ENCODE peak calls at places on chromosomes 12 and 14, in four cellular contexts. Z is posterior cingulate gyrus, E is body of pancreas, F is GM23338. W is an unnamed sample.

GRCh38 chr12:26282339-26282945 is 87.1 kb downstream of the SSPN start:
- DNase-seq in Z (no peak), E (no peak), F (no peak), W (no peak)

GRCh38 chr12:31989987-31990386 is 30.8 kb downstream of the RESF1 start:
- DNase-seq in Z (no peak), E (no peak), F (no peak), W (no peak)

GRCh38 chr12:67241482-67241881 is 27.7 kb upstream of the CAND1 start:
- DNase-seq in Z (no peak), E (no peak), F (no peak), W (no peak)

GRCh38 chr12:71865166-71865713 is 25.7 kb downstream of the TBC1D15 start:
- DNase-seq in Z (no peak), E (no peak), F (no peak), W (no peak)

GRCh38 chr12:96401061-96401871 is 1.0 kb upstream of the CDK17 start:
- DNase-seq in Z (no peak), E (peak), F (peak), W (peak)

GRCh38 chr14:38208825-38209562 is 1.3 kb downstream of the SSTR1 start:
- DNase-seq in Z (peak), E (peak), F (peak), W (peak)

GRCh38 chr12:27619308-27619707 is 76.9 kb upstream of the REP15 start:
- DNase-seq in Z (no peak), E (no peak), F (no peak), W (no peak)

GRCh38 chr12:105226219-105226618 is 9.8 kb downstream of the APPL2 start:
- DNase-seq in Z (peak), E (peak), F (peak), W (no peak)

GRCh38 chr14:103628221-103628683 is 759 bp upstream of the KLC1 start:
- DNase-seq in Z (peak), E (peak), F (peak), W (peak)

GRCh38 chr12:124436366-124436765 is 131.0 kb downstream of the NCOR2 start:
- DNase-seq in Z (no peak), E (no peak), F (no peak), W (peak)

GRCh38 chr12:74906224-74906623 is 303.4 kb downstream of the KCNC2 start:
- DNase-seq in Z (no peak), E (no peak), F (peak), W (no peak)

GRCh38 chr12:13211859-13212664 is 15.5 kb downstream of the EMP1 start:
- DNase-seq in Z (peak), E (peak), F (peak), W (peak)

GRCh38 chr14:94850332-94851211 is 80.7 kb upstream of the GSC start:
- DNase-seq in Z (no peak), E (peak), F (no peak), W (no peak)

GRCh38 chr12:11779286-11779685 is 129.8 kb downstream of the ETV6 start:
- DNase-seq in Z (no peak), E (no peak), F (no peak), W (no peak)

GRCh38 chr12:109588461-109589239 is 15.1 kb downstream of the MVK start:
- DNase-seq in Z (peak), E (no peak), F (no peak), W (no peak)

GRCh38 chr14:32711103-32711680 is 227.5 kb upstream of the NPAS3 start:
- DNase-seq in Z (peak), E (peak), F (peak), W (peak)

GRCh38 chr14:70186826-70187483 is 1.8 kb downstream of the SLC8A3 start:
- DNase-seq in Z (peak), E (peak), F (peak), W (peak)

GRCh38 chr14:90419200-90419599 is 22.4 kb downstream of the CALM1 start:
- DNase-seq in Z (peak), E (peak), F (no peak), W (no peak)

GRCh38 chr12:43210437-43211197 is 341.4 kb downstream of the ADAMTS20 start:
- DNase-seq in Z (no peak), E (no peak), F (no peak), W (no peak)

GRCh38 chr14:24052656-24053547 is 1.1 kb downstream of the CARMIL3 start:
- DNase-seq in Z (peak), E (no peak), F (no peak), W (peak)

GRCh38 chr14:59816931-59817330 is 53.6 kb downstream of the RTN1 start:
- DNase-seq in Z (no peak), E (no peak), F (no peak), W (no peak)